ENCODE peak calls at places on chromosomes 16 and 17, in ten cellular contexts. G is transverse colon, F is Peyer's patch, Z is NT2/D1, K is breast epithelium, A is IMR-90, W is GM23248, U is heart left ventricle, T is neuronal stem cell, L is bronchial epithelial cell. I is an unnamed sample.

GRCh38 chr17:4953461-4953961 is 2.6 kb downstream of the ENO3 start:
- DNase-seq in G (no peak), F (peak; percentile 48), Z (no peak), K (no peak), A (peak; percentile 76), W (peak; percentile 77), U (no peak), T (no peak), L (no peak), I (no peak)

GRCh38 chr17:40727447-40728231 is 24.1 kb upstream of the KRT24 start:
- DNase-seq in G (no peak), F (no peak), Z (no peak), K (no peak), A (peak; percentile 4), W (peak; percentile 61), U (no peak), T (no peak), L (peak; percentile 30), I (no peak)

GRCh38 chr16:55948230-55948629 is 73.1 kb upstream of the CES5A start:
- DNase-seq in G (no peak), F (no peak), Z (no peak), K (no peak), A (no peak), W (no peak), U (no peak), T (no peak), L (no peak), I (no peak)

GRCh38 chr17:58302919-58303551 is 22.3 kb upstream of the MPO start:
- DNase-seq in G (no peak), F (no peak), Z (no peak), K (no peak), A (no peak), W (no peak), U (peak; percentile 5), T (no peak), L (no peak), I (no peak)

GRCh38 chr17:48439473-48439872 is 9.5 kb upstream of the SKAP1 start:
- DNase-seq in G (no peak), F (no peak), Z (no peak), K (no peak), A (no peak), W (no peak), U (no peak), T (no peak), L (no peak), I (no peak)

GRCh38 chr17:17236295-17237025 is 508 bp downstream of the FLCN start:
- DNase-seq in G (peak; percentile 34), F (peak; percentile 60), Z (no peak), K (peak; percentile 20), A (peak; percentile 31), W (peak; percentile 82), U (no peak), T (peak; percentile 18), L (peak; percentile 37), I (no peak)

GRCh38 chr17:75131278-75132017 is at the start of gene NT5C:
- DNase-seq in G (peak; percentile 90), F (peak; percentile 93), Z (peak; percentile 69), K (peak; percentile 55), A (peak; percentile 61), W (peak; percentile 93), U (peak; percentile 84), T (peak; percentile 82), L (no peak), I (no peak)

GRCh38 chr17:47427985-47428384 is 102.9 kb upstream of the NPEPPS start:
- DNase-seq in G (no peak), F (no peak), Z (no peak), K (no peak), A (no peak), W (no peak), U (no peak), T (no peak), L (no peak), I (no peak)

GRCh38 chr17:59785091-59785799 is 77.8 kb downstream of the VMP1 start:
- DNase-seq in G (no peak), F (no peak), Z (no peak), K (no peak), A (no peak), W (peak; percentile 31), U (no peak), T (no peak), L (no peak), I (no peak)

GRCh38 chr16:50386139-50386538 is 17.4 kb upstream of the BRD7 start:
- DNase-seq in G (no peak), F (no peak), Z (no peak), K (no peak), A (no peak), W (no peak), U (no peak), T (no peak), L (no peak), I (no peak)

GRCh38 chr16:52549011-52549692 is 2.2 kb upstream of the TOX3 start:
- DNase-seq in G (no peak), F (no peak), Z (no peak), K (no peak), A (no peak), W (no peak), U (no peak), T (no peak), L (no peak), I (peak; percentile 48)

GRCh38 chr16:20806168-20807050 is at the start of the genes ERI2 and REXO5:
- DNase-seq in G (peak; percentile 94), F (peak; percentile 93), Z (peak; percentile 92), K (peak; percentile 86), A (peak; percentile 94), W (peak; percentile 95), U (peak; percentile 91), T (peak; percentile 93), L (peak; percentile 89), I (peak; percentile 84)

GRCh38 chr17:31537558-31537957 is 146.1 kb downstream of the RAB11FIP4 start:
- DNase-seq in G (peak; percentile 62), F (no peak), Z (no peak), K (peak; percentile 75), A (peak; percentile 62), W (peak; percentile 80), U (no peak), T (no peak), L (peak; percentile 46), I (no peak)

GRCh38 chr16:2954647-2955381 is 9.3 kb upstream of the KREMEN2 start:
- DNase-seq in G (peak; percentile 48), F (peak; percentile 64), Z (no peak), K (no peak), A (no peak), W (no peak), U (no peak), T (no peak), L (no peak), I (no peak)

GRCh38 chr17:78468366-78468765 is 89.9 kb downstream of the PGS1 start:
- DNase-seq in G (no peak), F (no peak), Z (no peak), K (no peak), A (no peak), W (no peak), U (no peak), T (no peak), L (no peak), I (no peak)

GRCh38 chr16:15932939-15933338 is 16.5 kb upstream of the ABCC1 start:
- DNase-seq in G (no peak), F (no peak), Z (no peak), K (no peak), A (no peak), W (no peak), U (no peak), T (no peak), L (no peak), I (no peak)

GRCh38 chr16:25257956-25258855 is 561 bp upstream of the ZKSCAN2 start:
- DNase-seq in G (peak; percentile 87), F (peak; percentile 87), Z (peak; percentile 80), K (peak; percentile 59), A (peak; percentile 87), W (peak; percentile 80), U (peak; percentile 79), T (no peak), L (peak; percentile 40), I (peak; percentile 50)

DNA sequence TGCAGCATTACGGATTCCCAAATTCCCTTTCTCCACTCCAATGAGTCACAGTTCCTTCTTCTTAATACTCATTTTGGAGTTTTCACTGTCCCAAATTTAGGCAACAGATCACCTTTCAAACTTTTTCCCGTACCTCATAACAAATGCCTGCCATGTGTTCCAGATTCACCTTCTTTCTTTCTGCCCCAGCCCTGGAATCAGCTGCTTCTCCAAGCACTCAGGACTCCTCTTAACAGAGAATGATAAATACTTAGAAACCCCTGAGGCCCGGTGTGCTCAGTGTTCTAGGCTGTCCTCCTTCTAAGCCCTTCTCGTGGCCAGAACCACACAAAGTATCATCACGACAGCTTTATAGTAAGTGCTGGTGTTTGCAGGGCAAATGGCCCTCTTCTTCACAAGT is 14.9 kb downstream of the CSNK1D start:
- DNase-seq in G (no peak), F (no peak), Z (no peak), K (no peak), A (no peak), W (no peak), U (no peak), T (no peak), L (no peak), I (no peak)
- H3K36me3 ChIP-seq in G (no peaks in the 10 kb centered on the region), F (peaks cover 4% of the 10 kb centered on the region), Z (peaks cover 87% of the 10 kb centered on the region), K (no peaks in the 10 kb centered on the region), A (peaks cover 69% of the 10 kb centered on the region), W (peaks cover 57% of the 10 kb centered on the region), U (peaks cover 80% of the 10 kb centered on the region), T (peaks cover 63% of the 10 kb centered on the region), L (peaks cover 51% of the 10 kb centered on the region), I (peaks cover 41% of the 10 kb centered on the region)

GRCh38 chr16:71746442-71747046 is 22.0 kb upstream of the PHLPP2 start:
- DNase-seq in G (no peak), F (no peak), Z (peak; percentile 11), K (no peak), A (peak; percentile 52), W (peak; percentile 67), U (no peak), T (no peak), L (peak; percentile 44), I (peak; percentile 13)
- H3K36me3 ChIP-seq in G (no peaks in the 10 kb centered on the region), F (no peaks in the 10 kb centered on the region), Z (peaks cover 86% of the 10 kb centered on the region), K (peaks cover 12% of the 10 kb centered on the region), A (peaks cover 51% of the 10 kb centered on the region), W (peaks cover 65% of the 10 kb centered on the region), U (peaks cover 100% of the 10 kb centered on the region), T (peaks cover 12% of the 10 kb centered on the region), L (peaks cover 10% of the 10 kb centered on the region), I (peaks cover 3% of the 10 kb centered on the region)

DNA sequence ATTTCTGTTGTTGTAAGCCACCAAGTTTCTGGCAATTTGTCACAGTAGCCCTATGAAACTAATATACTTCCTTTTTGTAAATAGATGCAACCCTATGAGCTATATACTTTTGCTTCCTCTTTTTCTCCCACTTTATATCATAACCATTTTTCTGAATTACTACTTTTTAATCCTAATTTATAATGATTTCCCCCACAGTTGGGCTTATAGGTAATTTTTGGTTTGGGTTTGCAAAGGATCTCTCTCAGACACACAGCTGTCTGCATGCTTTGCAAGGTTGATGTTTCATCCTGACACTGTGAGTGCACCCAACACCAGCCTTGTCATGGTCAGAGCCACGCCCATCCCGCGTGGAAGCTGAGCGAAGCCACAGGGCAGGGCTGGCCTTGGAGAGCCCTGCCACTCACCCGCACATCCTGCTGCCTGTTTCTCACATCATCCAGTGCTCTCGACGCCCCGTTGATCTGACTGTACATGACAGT is 5.7 kb downstream of the TRIM25 start:
- DNase-seq in G (peak; percentile 76), F (peak; percentile 75), Z (no peak), K (no peak), A (no peak), W (no peak), U (peak; percentile 63), T (no peak), L (no peak), I (no peak)
- H3K36me3 ChIP-seq in G (peaks cover 7% of the 10 kb centered on the region), F (no peaks in the 10 kb centered on the region), Z (peaks cover 23% of the 10 kb centered on the region), K (peaks cover 10% of the 10 kb centered on the region), A (peaks cover 29% of the 10 kb centered on the region), W (peaks cover 34% of the 10 kb centered on the region), U (peaks cover 54% of the 10 kb centered on the region), T (peaks cover 2% of the 10 kb centered on the region), L (peaks cover 17% of the 10 kb centered on the region), I (peaks cover 10% of the 10 kb centered on the region)

GRCh38 chr17:82252511-82253178 is 20.9 kb downstream of the CSNK1D start:
- DNase-seq in G (no peak), F (no peak), Z (no peak), K (no peak), A (no peak), W (no peak), U (no peak), T (no peak), L (no peak), I (no peak)
- H3K36me3 ChIP-seq in G (peaks cover 9% of the 10 kb centered on the region), F (peaks cover 4% of the 10 kb centered on the region), Z (peaks cover 87% of the 10 kb centered on the region), K (peaks cover 18% of the 10 kb centered on the region), A (peaks cover 79% of the 10 kb centered on the region), W (peaks cover 58% of the 10 kb centered on the region), U (peaks cover 86% of the 10 kb centered on the region), T (peaks cover 75% of the 10 kb centered on the region), L (peaks cover 72% of the 10 kb centered on the region), I (peaks cover 62% of the 10 kb centered on the region)